ENCODE peak calls at places on chromosomes 3 and 15, in eight cellular contexts. F is esophagus muscularis mucosa, S is HepG2, J is transverse colon, V is spleen, U is Panc1, T is upper lobe of left lung, D is HCT116. N is an unnamed sample. For H3K4me1, the result is how much of the 10 kb centered on the place peaks cover.

GRCh38 chr15:77030042-77030927 is 35.4 kb downstream of the PSTPIP1 start:
- DNase-seq in F (no peak), S (no peak), J (peak), V (peak), U (no peak), T (peak), D (no peak), N (no peak)

GRCh38 chr15:55526559-55527036 is 18.6 kb upstream of the DNAAF4 start:
- DNase-seq in F (no peak), S (peak), J (no peak), V (no peak), U (no peak), T (peak), D (peak), N (no peak)

GRCh38 chr3:179063945-179064560 is 7.6 kb downstream of the ZMAT3 start:
- DNase-seq in F (no peak), S (no peak), J (no peak), V (no peak), U (no peak), T (no peak), D (no peak), N (no peak)

GRCh38 chr3:55474213-55474632 is 12.9 kb downstream of the WNT5A start:
- DNase-seq in F (no peak), S (no peak), J (no peak), V (no peak), U (no peak), T (no peak), D (no peak), N (no peak)

GRCh38 chr3:148223266-148223665 is 474.4 kb upstream of the AGTR1 start:
- DNase-seq in F (no peak), S (no peak), J (no peak), V (no peak), U (no peak), T (no peak), D (no peak), N (no peak)

GRCh38 chr15:77753238-77753873 is 120.6 kb upstream of the LINGO1 start:
- DNase-seq in F (no peak), S (peak), J (no peak), V (no peak), U (no peak), T (no peak), D (no peak), N (no peak)

GRCh38 chr3:107740992-107741896 is 218.5 kb downstream of the BBX start:
- DNase-seq in F (no peak), S (peak), J (no peak), V (no peak), U (no peak), T (no peak), D (no peak), N (no peak)

GRCh38 chr3:26638113-26638512 is 15.5 kb downstream of the LRRC3B start:
- DNase-seq in F (no peak), S (no peak), J (no peak), V (no peak), U (no peak), T (no peak), D (no peak), N (no peak)

GRCh38 chr15:40340038-40340739 is 550 bp downstream of the CCDC9B start:
- DNase-seq in F (no peak), S (no peak), J (peak), V (no peak), U (no peak), T (peak), D (no peak), N (peak)

GRCh38 chr3:146165370-146165769 is 4.4 kb upstream of the PLOD2 start:
- DNase-seq in F (no peak), S (no peak), J (no peak), V (no peak), U (no peak), T (no peak), D (no peak), N (no peak)

GRCh38 chr3:193593666-193594025 is 638 bp downstream of the OPA1 start:
- DNase-seq in F (no peak), S (peak), J (no peak), V (no peak), U (no peak), T (no peak), D (no peak), N (no peak)

GRCh38 chr15:96066852-96067490 is 263.5 kb upstream of the NR2F2 start:
- DNase-seq in F (no peak), S (no peak), J (no peak), V (no peak), U (no peak), T (no peak), D (no peak), N (no peak)

GRCh38 chr3:133230191-133230590 is 169.7 kb upstream of the BFSP2 start:
- DNase-seq in F (no peak), S (no peak), J (no peak), V (no peak), U (no peak), T (no peak), D (no peak), N (no peak)

GRCh38 chr3:36394176-36394575 is 13.9 kb downstream of the STAC start:
- DNase-seq in F (no peak), S (no peak), J (no peak), V (no peak), U (no peak), T (no peak), D (no peak), N (no peak)

GRCh38 chr15:40959331-40960141 is 6.3 kb downstream of the CHAC1 start:
- DNase-seq in F (no peak), S (no peak), J (no peak), V (peak), U (no peak), T (no peak), D (no peak), N (no peak)

GRCh38 chr15:22873204-22873701 is 34.8 kb downstream of the NIPA2 start:
- DNase-seq in F (no peak), S (no peak), J (no peak), V (peak), U (no peak), T (no peak), D (no peak), N (no peak)

GRCh38 chr3:149547413-149547812 is 72.9 kb downstream of the TM4SF4 start:
- DNase-seq in F (peak), S (no peak), J (peak), V (no peak), U (no peak), T (no peak), D (no peak), N (no peak)

GRCh38 chr3:120244834-120245225 is 40.2 kb downstream of the GPR156 start:
- DNase-seq in F (no peak), S (no peak), J (no peak), V (no peak), U (no peak), T (no peak), D (no peak), N (no peak)

DNA sequence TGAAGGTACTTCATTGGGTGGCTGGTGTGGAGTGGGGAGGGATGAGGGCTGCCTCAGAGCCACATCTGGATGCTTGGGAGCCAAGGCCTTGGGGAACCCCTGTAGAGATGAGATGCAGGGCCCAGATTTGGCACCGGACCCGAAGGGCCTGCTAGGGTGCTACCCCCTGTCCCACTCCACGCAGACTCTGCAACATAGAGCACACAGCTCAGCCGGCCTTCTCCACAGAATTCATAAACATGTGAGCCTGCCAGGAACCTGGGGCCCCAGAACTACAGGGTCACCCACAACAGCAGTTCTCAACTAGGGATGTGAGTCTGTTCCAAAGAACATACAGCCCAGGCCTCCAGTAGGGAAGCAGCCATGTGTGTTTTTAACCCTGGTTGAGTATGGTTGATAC is 62.8 kb downstream of the LRIG1 start:
- DNase-seq in F (no peak), S (no peak), J (no peak), V (no peak), U (no peak), T (no peak), D (no peak), N (no peak)
- H3K4me1 ChIP-seq in F (half or more), S (under half), J (half or more), V (under half), U (under half), T (under half), D (under half), N (under half)

DNA sequence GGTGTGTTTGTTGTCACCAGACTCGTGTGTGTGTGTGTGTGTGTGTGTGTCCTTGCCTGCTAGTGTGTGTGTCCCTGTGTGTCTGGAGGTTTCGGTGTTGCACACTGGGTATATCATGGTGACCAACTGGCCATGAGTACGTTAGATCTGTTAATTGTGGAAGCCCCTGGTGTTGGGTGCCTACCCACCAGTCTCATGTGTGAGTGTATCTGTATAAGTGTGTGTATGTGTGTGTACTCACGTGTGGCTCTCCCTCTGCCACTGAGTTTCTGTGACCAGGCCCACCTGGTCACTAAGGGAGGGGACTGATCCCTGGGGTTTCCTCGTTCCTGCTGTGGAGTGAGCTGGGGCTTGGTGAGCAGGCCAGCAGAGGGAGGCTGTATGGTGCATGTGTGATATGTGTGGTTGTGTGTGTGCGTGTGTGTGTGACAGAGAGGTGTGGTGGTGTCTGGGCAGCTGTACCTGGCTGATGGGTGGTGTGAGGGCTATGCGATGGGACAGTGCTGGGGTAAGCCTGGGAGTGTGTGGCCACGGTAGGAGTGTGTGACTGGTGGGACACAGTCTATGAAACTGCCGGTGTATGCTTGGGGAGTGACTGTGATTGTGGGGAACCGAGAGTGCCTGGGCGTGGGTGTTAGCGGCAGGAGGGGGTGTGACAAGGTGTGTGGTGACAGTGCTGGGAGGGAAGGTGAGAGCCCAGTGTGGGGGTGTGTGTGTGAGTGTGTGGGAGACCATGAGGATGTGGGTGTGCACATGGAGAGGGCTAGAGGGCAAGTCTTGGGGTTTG is 1.9 kb downstream of the PRKCD start:
- DNase-seq in F (no peak), S (no peak), J (peak), V (peak), U (no peak), T (no peak), D (no peak), N (peak)
- H3K27ac ChIP-seq in F (peak), S (peak), J (peak), V (peak), U (peak), T (peak), D (no peak), N (peak)

DNA sequence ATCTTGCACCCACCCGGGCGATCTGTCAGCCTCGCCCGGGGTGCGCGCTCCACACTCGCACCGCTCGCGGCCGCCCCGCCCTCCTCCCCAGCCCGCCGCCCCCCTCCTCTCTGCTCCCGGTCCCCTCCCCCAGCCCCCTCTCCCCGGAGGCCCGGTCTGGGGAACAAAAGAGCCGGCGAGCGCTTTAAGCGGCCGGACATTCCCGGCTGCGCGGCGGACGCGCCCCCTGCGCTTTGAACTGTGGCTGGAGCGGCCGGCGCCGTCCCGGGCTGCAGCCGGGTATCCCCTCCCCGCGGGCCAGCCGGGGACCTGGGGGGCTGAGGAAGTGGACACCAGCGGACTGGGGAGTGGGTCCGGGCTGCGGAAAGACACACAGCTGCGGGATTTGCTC is at the start of gene IGDCC3:
- DNase-seq in F (no peak), S (peak), J (no peak), V (no peak), U (no peak), T (no peak), D (no peak), N (no peak)
- TF ChIP-seq POLR2AphosphoS5 in F (no peak), S (no peak), J (no peak), V (no peak), U (no peak), T (no peak), D (no peak), N (no peak)

GRCh38 chr15:67156426-67156825 is 91.0 kb downstream of the SMAD3 start:
- DNase-seq in F (no peak), S (no peak), J (no peak), V (no peak), U (no peak), T (no peak), D (no peak), N (no peak)
- H3K4me1 ChIP-seq in F (under half), S (under half), J (under half), V (half or more), U (half or more), T (under half), D (under half), N (under half)

DNA sequence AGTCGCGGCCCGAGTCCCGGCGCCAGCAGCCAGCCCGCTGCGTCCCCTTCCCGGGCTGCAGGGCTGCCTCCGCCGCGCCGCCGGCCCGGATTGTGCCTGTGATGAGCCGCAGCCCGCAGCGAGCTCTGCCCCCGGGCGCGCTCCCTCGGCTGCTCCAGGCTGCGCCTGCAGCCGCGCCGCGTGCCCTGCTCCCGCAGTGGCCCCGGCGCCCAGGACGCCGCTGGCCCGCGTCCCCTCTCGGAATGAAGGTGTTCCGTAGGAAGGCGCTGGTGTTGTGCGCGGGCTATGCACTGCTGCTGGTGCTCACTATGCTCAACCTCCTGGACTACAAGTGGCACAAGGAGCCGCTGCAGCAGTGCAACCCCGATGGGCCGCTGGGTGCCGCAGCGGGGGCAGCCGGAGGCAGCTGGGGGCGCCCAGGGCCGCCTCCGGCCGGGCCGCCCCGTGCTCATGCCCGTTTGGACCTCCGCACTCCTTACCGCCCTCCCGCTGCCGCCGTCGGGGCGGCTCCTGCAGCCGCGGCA is 1.2 kb downstream of the CHST2 start:
- DNase-seq in F (no peak), S (no peak), J (peak), V (peak), U (no peak), T (peak), D (no peak), N (no peak)
- H3K27ac ChIP-seq in F (peak), S (no peak), J (peak), V (peak), U (no peak), T (peak), D (no peak), N (no peak)

GRCh38 chr15:29109762-29110161 is 159.9 kb downstream of the NSMCE3 start:
- DNase-seq in F (no peak), S (no peak), J (no peak), V (no peak), U (no peak), T (no peak), D (no peak), N (no peak)
- TF ChIP-seq POLR2AphosphoS5 in F (no peak), S (no peak), J (no peak), V (no peak), U (no peak), T (no peak), D (no peak), N (no peak)

GRCh38 chr3:45974686-45975085 is 20.9 kb downstream of the FYCO1 start:
- DNase-seq in F (no peak), S (no peak), J (no peak), V (no peak), U (no peak), T (no peak), D (no peak), N (no peak)

GRCh38 chr3:45978348-45978747 is 17.3 kb downstream of the FYCO1 start:
- DNase-seq in F (no peak), S (no peak), J (peak), V (no peak), U (no peak), T (peak), D (no peak), N (peak)

GRCh38 chr3:45972534-45973402 is 22.9 kb downstream of the FYCO1 start:
- DNase-seq in F (no peak), S (no peak), J (no peak), V (no peak), U (no peak), T (peak), D (no peak), N (peak)

GRCh38 chr3:45976191-45977091 is 19.2 kb downstream of the FYCO1 start:
- DNase-seq in F (no peak), S (no peak), J (no peak), V (no peak), U (no peak), T (no peak), D (no peak), N (no peak)

GRCh38 chr3:45975696-45976095 is 19.9 kb downstream of the FYCO1 start:
- DNase-seq in F (no peak), S (no peak), J (no peak), V (no peak), U (no peak), T (no peak), D (no peak), N (no peak)
- H3K4me1 ChIP-seq in F (under half), S (under half), J (half or more), V (half or more), U (under half), T (half or more), D (under half), N (under half)